ENCODE peak calls at places on chromosome 14, in nine cellular contexts. L is activated T-helper 1 cell treated with anti-CD3 and anti-CD28 coated beads, Interleukin-2, amount 50 U/mL, for 16 hours; E is A172; C is NCI-H2081 treated with DMSO at 0.1 percent for 48 hours; A is activated CD8-positive, alpha-beta memory T cell treated with anti-CD3 and anti-CD28 coated beads for 24 hours; M is mesenchymal stem cell; Y is ovary; Q is mesendoderm; B is ACHN. X is an unnamed sample.
A peak's percentile ranks its signal among the peaks of the same experiment; 100 is the strongest.

GRCh38 chr14:67413806-67414769 is 2.1 kb upstream of the PLEK2 start:
- DNase-seq in L (no peak), E (peak; percentile 91), C (no peak), A (no peak), M (peak; percentile 86), Y (no peak), Q (peak; percentile 95), B (peak; percentile 68), X (peak; percentile 33)

GRCh38 chr14:81427348-81428058 is 27.4 kb upstream of the STON2 start:
- DNase-seq in L (no peak), E (peak; percentile 68), C (no peak), A (no peak), M (no peak), Y (peak; percentile 35), Q (peak; percentile 67), B (no peak), X (no peak)

GRCh38 chr14:79136437-79137430 is 966.6 kb downstream of the NRXN3 start:
- DNase-seq in L (no peak), E (peak; percentile 0), C (no peak), A (no peak), M (no peak), Y (no peak), Q (peak; percentile 1), B (no peak), X (no peak)

GRCh38 chr14:92074555-92074954 is 31.8 kb downstream of the ATXN3 start:
- DNase-seq in L (no peak), E (no peak), C (no peak), A (no peak), M (peak; percentile 7), Y (no peak), Q (no peak), B (no peak), X (no peak)

GRCh38 chr14:100504372-100505078 is 82.7 kb downstream of the BEGAIN start:
- DNase-seq in L (no peak), E (peak; percentile 28), C (no peak), A (no peak), M (no peak), Y (no peak), Q (peak; percentile 85), B (no peak), X (no peak)

GRCh38 chr14:92926931-92927330 is 4.0 kb downstream of the CHGA start:
- DNase-seq in L (no peak), E (no peak), C (no peak), A (no peak), M (no peak), Y (no peak), Q (no peak), B (no peak), X (no peak)

GRCh38 chr14:102678394-102678793 is 85.9 kb downstream of the RCOR1 start:
- DNase-seq in L (no peak), E (no peak), C (no peak), A (no peak), M (no peak), Y (no peak), Q (no peak), B (no peak), X (no peak)

GRCh38 chr14:103859416-103860202 is 12.2 kb upstream of the PPP1R13B start:
- DNase-seq in L (no peak), E (no peak), C (no peak), A (no peak), M (no peak), Y (no peak), Q (no peak), B (no peak), X (no peak)

GRCh38 chr14:78700236-78700635 is 530.1 kb downstream of the NRXN3 start:
- DNase-seq in L (no peak), E (no peak), C (no peak), A (no peak), M (no peak), Y (no peak), Q (no peak), B (peak; percentile 1), X (peak; percentile 1)

GRCh38 chr14:53902307-53902706 is 54.3 kb downstream of the BMP4 start:
- DNase-seq in L (no peak), E (no peak), C (no peak), A (no peak), M (peak; percentile 90), Y (no peak), Q (no peak), B (no peak), X (no peak)

GRCh38 chr14:68977137-68977740 is 1.9 kb downstream of the ACTN1 start:
- DNase-seq in L (no peak), E (no peak), C (no peak), A (peak; percentile 85), M (no peak), Y (peak; percentile 46), Q (no peak), B (no peak), X (peak; percentile 4)

GRCh38 chr14:104262515-104263514 is 124.4 kb downstream of the KIF26A start:
- DNase-seq in L (no peak), E (no peak), C (no peak), A (peak; percentile 26), M (no peak), Y (no peak), Q (no peak), B (no peak), X (no peak)

GRCh38 chr14:64539186-64539552 is 1.4 kb upstream of the HSPA2 start:
- DNase-seq in L (no peak), E (no peak), C (no peak), A (no peak), M (no peak), Y (no peak), Q (no peak), B (peak; percentile 31), X (peak; percentile 28)

GRCh38 chr14:100980823-100981222 is 77.3 kb upstream of the RTL1 start:
- DNase-seq in L (no peak), E (no peak), C (no peak), A (no peak), M (no peak), Y (no peak), Q (no peak), B (no peak), X (no peak)

GRCh38 chr14:95675486-95675885 is 10.7 kb upstream of the TCL1B start:
- DNase-seq in L (no peak), E (no peak), C (no peak), A (no peak), M (no peak), Y (no peak), Q (peak; percentile 49), B (no peak), X (no peak)

GRCh38 chr14:97499790-97500481 is 702.8 kb downstream of the VRK1 start:
- DNase-seq in L (no peak), E (no peak), C (no peak), A (no peak), M (no peak), Y (no peak), Q (no peak), B (no peak), X (no peak)

GRCh38 chr14:50954811-50955372 is 10.6 kb upstream of the PYGL start:
- DNase-seq in L (no peak), E (peak; percentile 50), C (peak; percentile 60), A (no peak), M (peak; percentile 67), Y (no peak), Q (peak; percentile 65), B (peak; percentile 67), X (peak; percentile 16)

GRCh38 chr14:87975636-87976035 is 17.3 kb downstream of the GALC start:
- DNase-seq in L (no peak), E (no peak), C (no peak), A (no peak), M (no peak), Y (no peak), Q (no peak), B (no peak), X (no peak)

GRCh38 chr14:78245238-78245637 is 75.1 kb downstream of the NRXN3 start:
- DNase-seq in L (no peak), E (no peak), C (no peak), A (no peak), M (no peak), Y (no peak), Q (no peak), B (no peak), X (no peak)

GRCh38 chr14:89477391-89477790 is 60.4 kb upstream of the FOXN3 start:
- DNase-seq in L (no peak), E (no peak), C (no peak), A (no peak), M (no peak), Y (peak; percentile 44), Q (peak; percentile 62), B (no peak), X (no peak)

GRCh38 chr14:54881235-54881760 is 21.3 kb downstream of the GCH1 start:
- DNase-seq in L (no peak), E (peak; percentile 10), C (no peak), A (peak; percentile 71), M (no peak), Y (no peak), Q (no peak), B (peak; percentile 30), X (no peak)

GRCh38 chr14:105092124-105092911 is 27.1 kb upstream of the GPR132 start:
- DNase-seq in L (no peak), E (peak; percentile 54), C (no peak), A (peak; percentile 66), M (peak; percentile 47), Y (peak; percentile 49), Q (no peak), B (peak; percentile 38), X (peak; percentile 27)

GRCh38 chr14:22883191-22883976 is at the start of gene REM2:
- DNase-seq in L (no peak), E (no peak), C (no peak), A (no peak), M (no peak), Y (peak; percentile 36), Q (peak; percentile 62), B (no peak), X (no peak)

GRCh38 chr14:66508846-66509621 is 1.1 kb downstream of the GPHN start:
- DNase-seq in L (peak; percentile 17), E (peak; percentile 2), C (no peak), A (peak; percentile 83), M (peak; percentile 47), Y (peak; percentile 67), Q (peak; percentile 47), B (peak; percentile 35), X (peak; percentile 19)

GRCh38 chr14:24249230-24250021 is 7.0 kb upstream of the TINF2 start:
- DNase-seq in L (no peak), E (no peak), C (no peak), A (no peak), M (no peak), Y (no peak), Q (no peak), B (no peak), X (no peak)

GRCh38 chr14:104296388-104297312 is 158.3 kb downstream of the KIF26A start:
- DNase-seq in L (no peak), E (peak; percentile 12), C (no peak), A (no peak), M (no peak), Y (peak; percentile 90), Q (no peak), B (no peak), X (no peak)

GRCh38 chr14:35339761-35340406 is 47.7 kb downstream of the PSMA6 start:
- DNase-seq in L (no peak), E (no peak), C (no peak), A (no peak), M (no peak), Y (no peak), Q (no peak), B (no peak), X (no peak)

GRCh38 chr14:82642425-82642824 is 1108.8 kb upstream of the SEL1L start:
- DNase-seq in L (no peak), E (peak; percentile 48), C (no peak), A (no peak), M (peak; percentile 35), Y (peak; percentile 18), Q (peak; percentile 70), B (no peak), X (no peak)

GRCh38 chr14:89507521-89507920 is 90.5 kb upstream of the FOXN3 start:
- DNase-seq in L (no peak), E (peak; percentile 76), C (no peak), A (no peak), M (peak; percentile 83), Y (no peak), Q (no peak), B (peak; percentile 64), X (no peak)

GRCh38 chr14:105844047-105844630 is 317.8 kb downstream of the TMEM121 start:
- DNase-seq in L (no peak), E (no peak), C (no peak), A (no peak), M (no peak), Y (no peak), Q (no peak), B (no peak), X (no peak)

GRCh38 chr14:27528328-27528727 is 930.5 kb upstream of the NOVA1 start:
- DNase-seq in L (no peak), E (peak; percentile 29), C (peak; percentile 76), A (no peak), M (peak; percentile 38), Y (no peak), Q (peak; percentile 67), B (peak; percentile 47), X (peak; percentile 35)